ENCODE peak calls at places on chromosomes 12 and 14, in nine cellular contexts. U is RPMI8226; F is anterior cingulate cortex; J is WTC11; X is fibroblast of villous mesenchyme; W is adrenal gland; R is brain microvascular endothelial cell; C is activated CD4-positive, alpha-beta T cell treated with anti-CD3 and anti-CD28 coated beads, Interleukin-2, amount 50 U/mL, for 4 hours; L is GM04503. E is an unnamed sample.

GRCh38 chr12:88578821-88579518 is 1.3 kb downstream of the KITLG start:
- DNase-seq in U (no peak), F (no peak), J (peak; percentile 32), X (no peak), W (peak; percentile 16), R (peak; percentile 11), C (no peak), L (no peak), E (peak; percentile 50)

GRCh38 chr12:5789469-5789968 is 155.5 kb downstream of the ANO2 start:
- DNase-seq in U (peak; percentile 25), F (no peak), J (no peak), X (peak; percentile 21), W (no peak), R (no peak), C (no peak), L (peak; percentile 34), E (no peak)

GRCh38 chr12:7060353-7060954 is at the start of gene C1S:
- DNase-seq in U (no peak), F (no peak), J (peak; percentile 42), X (peak; percentile 99), W (peak; percentile 80), R (peak; percentile 90), C (no peak), L (peak; percentile 97), E (peak; percentile 93)

GRCh38 chr14:61469771-61470170 is 148.4 kb downstream of the PRKCH start:
- DNase-seq in U (no peak), F (no peak), J (no peak), X (no peak), W (no peak), R (no peak), C (no peak), L (no peak), E (no peak)

GRCh38 chr14:91464615-91465205 is 45.4 kb downstream of the PPP4R3A start:
- DNase-seq in U (no peak), F (no peak), J (no peak), X (no peak), W (no peak), R (no peak), C (no peak), L (no peak), E (no peak)

GRCh38 chr14:75615200-75615599 is 36.8 kb downstream of the FLVCR2 start:
- DNase-seq in U (peak; percentile 9), F (no peak), J (no peak), X (no peak), W (no peak), R (no peak), C (no peak), L (no peak), E (no peak)

GRCh38 chr12:32183646-32184045 is 77.0 kb downstream of the BICD1 start:
- DNase-seq in U (no peak), F (no peak), J (no peak), X (peak; percentile 27), W (no peak), R (peak; percentile 48), C (no peak), L (peak; percentile 27), E (no peak)

GRCh38 chr14:55927059-55927458 is 191.2 kb upstream of the PELI2 start:
- DNase-seq in U (no peak), F (no peak), J (no peak), X (no peak), W (no peak), R (no peak), C (no peak), L (no peak), E (no peak)

GRCh38 chr12:32891956-32892355 is 4.6 kb downstream of the PKP2 start:
- DNase-seq in U (no peak), F (no peak), J (no peak), X (no peak), W (no peak), R (peak; percentile 20), C (no peak), L (no peak), E (no peak)

GRCh38 chr14:69298131-69299071 is 38.4 kb downstream of the GALNT16 start:
- DNase-seq in U (no peak), F (peak; percentile 10), J (no peak), X (no peak), W (peak; percentile 62), R (no peak), C (no peak), L (no peak), E (no peak)

GRCh38 chr12:14326699-14327098 is 38.8 kb upstream of the ATF7IP start:
- DNase-seq in U (no peak), F (no peak), J (no peak), X (peak; percentile 54), W (no peak), R (peak; percentile 26), C (no peak), L (no peak), E (peak; percentile 14)

GRCh38 chr12:55818140-55818728 is 393 bp downstream of the ORMDL2 start:
- DNase-seq in U (no peak), F (no peak), J (no peak), X (no peak), W (no peak), R (no peak), C (no peak), L (no peak), E (no peak)

GRCh38 chr14:52175982-52176502 is 91.5 kb upstream of the PTGDR start:
- DNase-seq in U (no peak), F (no peak), J (no peak), X (no peak), W (no peak), R (no peak), C (no peak), L (no peak), E (no peak)

GRCh38 chr12:94151577-94151976 is 3.2 kb downstream of the PLXNC1 start:
- DNase-seq in U (peak; percentile 58), F (peak; percentile 21), J (no peak), X (no peak), W (no peak), R (no peak), C (no peak), L (no peak), E (no peak)

GRCh38 chr14:50364792-50365191 is 31.9 kb downstream of the CDKL1 start:
- DNase-seq in U (no peak), F (no peak), J (no peak), X (no peak), W (no peak), R (no peak), C (no peak), L (no peak), E (no peak)

GRCh38 chr12:64390275-64390851 is at the start of gene C12orf56:
- DNase-seq in U (no peak), F (no peak), J (peak; percentile 78), X (peak; percentile 13), W (no peak), R (no peak), C (no peak), L (no peak), E (peak; percentile 53)

GRCh38 chr14:106844608-106845285 is 1318.4 kb downstream of the TMEM121 start:
- DNase-seq in U (no peak), F (no peak), J (no peak), X (peak; percentile 74), W (peak; percentile 54), R (no peak), C (peak; percentile 51), L (no peak), E (no peak)

GRCh38 chr14:85702191-85702590 is 172.2 kb downstream of the FLRT2 start:
- DNase-seq in U (no peak), F (no peak), J (no peak), X (no peak), W (no peak), R (no peak), C (no peak), L (no peak), E (no peak)

GRCh38 chr14:65961004-65961403 is 525.2 kb upstream of the CCDC196 start:
- DNase-seq in U (peak; percentile 39), F (peak; percentile 41), J (peak; percentile 88), X (peak; percentile 14), W (peak; percentile 37), R (peak; percentile 3), C (peak; percentile 62), L (no peak), E (peak; percentile 37)

GRCh38 chr14:20441466-20441865 is 5.5 kb upstream of the KLHL33 start:
- DNase-seq in U (no peak), F (no peak), J (no peak), X (no peak), W (no peak), R (no peak), C (no peak), L (no peak), E (no peak)

GRCh38 chr14:23215421-23215820 is 22.3 kb upstream of the RNF212B start:
- DNase-seq in U (no peak), F (no peak), J (no peak), X (no peak), W (no peak), R (no peak), C (no peak), L (no peak), E (no peak)

GRCh38 chr14:79369359-79370332 is 841.7 kb downstream of the DIO2 start:
- DNase-seq in U (no peak), F (no peak), J (no peak), X (peak; percentile 92), W (no peak), R (peak; percentile 97), C (no peak), L (peak; percentile 7), E (peak; percentile 80)

GRCh38 chr12:1645819-1646218 is 16.8 kb downstream of the WNT5B start:
- DNase-seq in U (no peak), F (no peak), J (no peak), X (no peak), W (no peak), R (no peak), C (no peak), L (no peak), E (no peak)

GRCh38 chr14:28813810-28814209 is 47.2 kb downstream of the FOXG1 start:
- DNase-seq in U (no peak), F (no peak), J (no peak), X (no peak), W (no peak), R (no peak), C (no peak), L (peak; percentile 1), E (no peak)

GRCh38 chr12:108312885-108313203 is 26.3 kb downstream of the CMKLR1 start:
- DNase-seq in U (no peak), F (no peak), J (no peak), X (peak; percentile 35), W (peak; percentile 82), R (no peak), C (no peak), L (no peak), E (no peak)

GRCh38 chr14:103743691-103744090 is 28.1 kb downstream of the ZFYVE21 start:
- DNase-seq in U (no peak), F (no peak), J (no peak), X (no peak), W (no peak), R (no peak), C (no peak), L (no peak), E (no peak)

GRCh38 chr12:39587247-39587646 is 32.4 kb downstream of the ABCD2 start:
- DNase-seq in U (peak; percentile 7), F (no peak), J (no peak), X (peak; percentile 12), W (no peak), R (peak; percentile 16), C (peak; percentile 3), L (no peak), E (no peak)

GRCh38 chr12:27975222-27976136 is 2.9 kb upstream of the PTHLH start:
- DNase-seq in U (no peak), F (no peak), J (peak; percentile 56), X (peak; percentile 58), W (peak; percentile 17), R (peak; percentile 72), C (no peak), L (no peak), E (peak; percentile 70)

GRCh38 chr12:108875280-108875679 is 4.6 kb upstream of the DAO start:
- DNase-seq in U (no peak), F (no peak), J (no peak), X (no peak), W (no peak), R (no peak), C (no peak), L (no peak), E (no peak)

GRCh38 chr12:5648692-5649338 is 216.9 kb downstream of the NTF3 start:
- DNase-seq in U (peak; percentile 57), F (no peak), J (peak; percentile 48), X (peak; percentile 5), W (no peak), R (peak; percentile 5), C (no peak), L (no peak), E (peak; percentile 32)

GRCh38 chr14:76710093-76711010 is 50.9 kb upstream of the VASH1 start:
- DNase-seq in U (peak; percentile 38), F (peak; percentile 57), J (no peak), X (peak; percentile 59), W (no peak), R (peak; percentile 19), C (peak; percentile 4), L (no peak), E (peak; percentile 58)

E was measured in AG08396.